ENCODE peak calls at places on chromosomes 5 and 9, in seven cellular contexts. D is AG09319; Z is NB4; I is stimulated activated CD8-positive, alpha-beta memory T cell treated with anti-CD3 and anti-CD28 coated beads, Interleukin-7, amount 100 ng/mL, for 1 hour; U is substantia nigra; O is stomach; B is cerebellar nuclear complex. S is an unnamed sample.

GRCh38 chr5:82255844-82256243 is 22.3 kb downstream of the RPS23 start:
- DNase-seq in D (no peak), Z (no peak), I (no peak), U (no peak), O (no peak), B (no peak), S (no peak)

GRCh38 chr9:106878943-106879916 is 16.3 kb downstream of the ZNF462 start:
- DNase-seq in D (peak; percentile 67), Z (no peak), I (no peak), U (peak; percentile 18), O (no peak), B (no peak), S (peak; percentile 81)

GRCh38 chr5:163504091-163504931 is 1.1 kb upstream of the MAT2B start:
- DNase-seq in D (no peak), Z (peak; percentile 78), I (no peak), U (peak; percentile 43), O (peak; percentile 57), B (no peak), S (no peak)

GRCh38 chr5:127596501-127596900 is 52.4 kb upstream of the CTXN3 start:
- DNase-seq in D (no peak), Z (no peak), I (no peak), U (no peak), O (no peak), B (no peak), S (no peak)

GRCh38 chr9:72355153-72355552 is 9.9 kb downstream of the ZFAND5 start:
- DNase-seq in D (no peak), Z (no peak), I (no peak), U (no peak), O (no peak), B (no peak), S (no peak)

GRCh38 chr9:93294011-93294410 is 110.1 kb downstream of the WNK2 start:
- DNase-seq in D (no peak), Z (no peak), I (no peak), U (no peak), O (no peak), B (no peak), S (no peak)

GRCh38 chr5:103228588-103228987 is 30.0 kb upstream of the MACIR start:
- DNase-seq in D (no peak), Z (no peak), I (no peak), U (no peak), O (no peak), B (no peak), S (no peak)

GRCh38 chr5:151647320-151647861 is 39.3 kb downstream of the SPARC start:
- DNase-seq in D (no peak), Z (peak; percentile 48), I (no peak), U (no peak), O (no peak), B (no peak), S (no peak)

GRCh38 chr9:96183751-96184150 is 118.2 kb downstream of the HSD17B3 start:
- DNase-seq in D (no peak), Z (no peak), I (no peak), U (no peak), O (no peak), B (no peak), S (no peak)

GRCh38 chr5:126106032-126106431 is 317.2 kb upstream of the GRAMD2B start:
- DNase-seq in D (no peak), Z (no peak), I (no peak), U (no peak), O (no peak), B (no peak), S (no peak)

GRCh38 chr5:56269216-56269927 is 36.2 kb upstream of the ANKRD55 start:
- DNase-seq in D (no peak), Z (peak; percentile 76), I (no peak), U (no peak), O (no peak), B (no peak), S (no peak)

GRCh38 chr9:21542780-21543179 is 60.7 kb upstream of the IFNE start:
- DNase-seq in D (no peak), Z (no peak), I (no peak), U (no peak), O (no peak), B (no peak), S (no peak)

GRCh38 chr5:153711755-153712154 is 221.3 kb downstream of the GRIA1 start:
- DNase-seq in D (no peak), Z (no peak), I (no peak), U (no peak), O (no peak), B (no peak), S (no peak)

GRCh38 chr9:14554866-14555265 is 138.4 kb downstream of the ZDHHC21 start:
- DNase-seq in D (no peak), Z (no peak), I (no peak), U (no peak), O (no peak), B (no peak), S (no peak)

GRCh38 chr5:122498163-122498562 is 186.1 kb downstream of the SNCAIP start:
- DNase-seq in D (no peak), Z (no peak), I (no peak), U (no peak), O (no peak), B (peak; percentile 3), S (no peak)

GRCh38 chr5:135625961-135626360 is 47.2 kb upstream of the CXCL14 start:
- DNase-seq in D (no peak), Z (no peak), I (no peak), U (no peak), O (no peak), B (no peak), S (no peak)

GRCh38 chr9:6433405-6433804 is 20.4 kb downstream of the UHRF2 start:
- DNase-seq in D (no peak), Z (no peak), I (no peak), U (no peak), O (no peak), B (no peak), S (no peak)

GRCh38 chr9:107614765-107615164 is 125.2 kb upstream of the KLF4 start:
- DNase-seq in D (no peak), Z (no peak), I (no peak), U (no peak), O (no peak), B (no peak), S (no peak)

GRCh38 chr5:168578006-168578405 is 1.2 kb downstream of the PANK3 start:
- DNase-seq in D (no peak), Z (peak; percentile 45), I (no peak), U (no peak), O (no peak), B (no peak), S (no peak)

GRCh38 chr5:6220346-6221088 is 157.8 kb downstream of the MED10 start:
- DNase-seq in D (no peak), Z (no peak), I (no peak), U (no peak), O (no peak), B (no peak), S (no peak)